ENCODE peak calls at places on chromosome 1, in six cellular contexts. A is nephron progenitor cell; U is activated T-cell treated with anti-CD3 and anti-CD28 coated beads for 1 hour; G is activated naive CD8-positive, alpha-beta T cell treated with anti-CD3 and anti-CD28 coated beads, Interleukin-2, amount 10 ng/mL, durations not matched to agents 7 days and 5 days; J is GM18507; N is T-cell. E is an unnamed sample.

GRCh38 chr1:26693557-26694184 is 2.1 kb upstream of the ARID1A start:
- DNase-seq in A (no peak), J (no peak), G (no peak), U (no peak), N (no peak), E (no peak)

GRCh38 chr1:111666828-111667227 is 47.2 kb downstream of the RAP1A start:
- DNase-seq in J (no peak), N (no peak), U (no peak), A (no peak), G (no peak), E (no peak)

GRCh38 chr1:179025975-179026812 is 500 bp downstream of the FAM20B start:
- DNase-seq in G (peak; percentile 85), A (peak; percentile 79), J (peak; percentile 55), U (peak; percentile 61), N (peak; percentile 58), E (peak; percentile 63)

GRCh38 chr1:91864017-91864700 is 21.8 kb downstream of the TGFBR3 start:
- DNase-seq in J (no peak), N (no peak), G (no peak), A (no peak), U (no peak), E (no peak)

GRCh38 chr1:201164645-201165044 is 10.4 kb upstream of the TMEM9 start:
- DNase-seq in A (no peak), U (no peak), J (no peak), N (no peak), G (no peak), E (no peak)

GRCh38 chr1:120176092-120176855 is at the start of gene SEC22B:
- DNase-seq in G (peak; percentile 84), A (peak; percentile 83), J (peak; percentile 68), N (peak; percentile 90), U (peak; percentile 79), E (peak; percentile 87)

GRCh38 chr1:184596950-184597651 is 157.6 kb downstream of the EDEM3 start:
- DNase-seq in A (no peak), N (no peak), U (no peak), J (no peak), G (no peak), E (no peak)

GRCh38 chr1:206979379-206980043 is 9.3 kb upstream of the FCAMR start:
- DNase-seq in N (no peak), G (no peak), A (no peak), J (no peak), U (no peak), E (no peak)

GRCh38 chr1:159828916-159829634 is 2.4 kb downstream of the SLAMF8 start:
- DNase-seq in N (no peak), U (no peak), A (peak; percentile 52), G (no peak), J (no peak), E (no peak)

GRCh38 chr1:41954533-41954944 is 35.8 kb upstream of the HIVEP3 start:
- DNase-seq in N (no peak), U (no peak), G (no peak), A (no peak), J (no peak), E (no peak)

GRCh38 chr1:201764166-201764565 is 64.8 kb upstream of the IPO9 start:
- DNase-seq in J (no peak), G (no peak), A (no peak), U (no peak), N (no peak), E (no peak)

GRCh38 chr1:112396668-112397025 is 633 bp downstream of the CTTNBP2NL start:
- DNase-seq in N (no peak), U (no peak), A (peak; percentile 24), G (no peak), J (no peak), E (no peak)

GRCh38 chr1:247322437-247322836 is 9.2 kb downstream of the ZNF496 start:
- DNase-seq in A (no peak), J (no peak), U (no peak), N (no peak), G (no peak), E (no peak)

GRCh38 chr1:105088166-105088565 is 1338.5 kb downstream of the AMY1C start:
- DNase-seq in A (no peak), U (no peak), J (no peak), N (no peak), G (no peak), E (no peak)

GRCh38 chr1:7808253-7808844 is 24.3 kb downstream of the PER3 start:
- DNase-seq in N (no peak), G (no peak), U (no peak), A (no peak), J (no peak), E (no peak)

GRCh38 chr1:1157914-1158710 is 15.6 kb upstream of the TTLL10 start:
- DNase-seq in G (peak; percentile 73), N (no peak), J (peak; percentile 65), U (no peak), A (peak; percentile 44), E (peak; percentile 46)

GRCh38 chr1:24110642-24111263 is 1.2 kb downstream of the MYOM3 start:
- DNase-seq in N (no peak), U (no peak), A (no peak), J (no peak), G (no peak), E (no peak)

GRCh38 chr1:201807958-201808632 is 20.9 kb upstream of the IPO9 start:
- DNase-seq in G (no peak), J (no peak), N (no peak), A (no peak), U (no peak), E (no peak)

GRCh38 chr1:7280257-7280656 is 490.8 kb upstream of the VAMP3 start:
- DNase-seq in N (no peak), U (no peak), J (no peak), G (no peak), A (no peak), E (no peak)

GRCh38 chr1:80375662-80376061 is 1369.1 kb upstream of the ADGRL4 start:
- DNase-seq in J (no peak), U (no peak), G (no peak), N (no peak), A (no peak), E (no peak)

GRCh38 chr1:45989249-45989648 is 143.2 kb downstream of the PIK3R3 start:
- DNase-seq in U (no peak), G (no peak), N (no peak), J (no peak), A (no peak), E (no peak)

GRCh38 chr1:241939798-241940197 is 17.8 kb upstream of the BECN2 start:
- DNase-seq in J (no peak), G (no peak), A (no peak), N (no peak), U (no peak), E (no peak)

GRCh38 chr1:40352126-40352525 is 21.4 kb upstream of the SMAP2 start:
- DNase-seq in A (no peak), G (no peak), N (no peak), J (no peak), U (no peak), E (no peak)

GRCh38 chr1:234357831-234358230 is 15.4 kb upstream of the COA6 start:
- DNase-seq in A (no peak), N (no peak), G (no peak), U (no peak), J (no peak), E (no peak)

GRCh38 chr1:109078317-109078716 is 2.5 kb upstream of the TAF13 start:
- DNase-seq in J (no peak), G (no peak), A (no peak), U (no peak), N (no peak), E (no peak)

GRCh38 chr1:199747984-199748383 is 279.5 kb upstream of the NR5A2 start:
- DNase-seq in N (no peak), U (no peak), A (peak; percentile 63), J (no peak), G (no peak), E (no peak)

GRCh38 chr1:118636004-118636403 is 352.1 kb downstream of the TBX15 start:
- DNase-seq in J (no peak), N (no peak), G (no peak), A (no peak), U (no peak), E (no peak)

GRCh38 chr1:85264150-85264549 is 4.7 kb upstream of the C1orf52 start:
- DNase-seq in J (no peak), A (no peak), U (no peak), N (no peak), G (no peak), E (no peak)

GRCh38 chr1:43532716-43533115 is 2.0 kb downstream of the PTPRF start:
- DNase-seq in A (no peak), J (no peak), G (peak; percentile 23), N (no peak), U (no peak), E (no peak)

GRCh38 chr1:214187152-214187900 is 93.6 kb upstream of the SMYD2 start:
- DNase-seq in N (no peak), J (no peak), A (peak; percentile 56), G (no peak), U (no peak), E (no peak)

GRCh38 chr1:56063461-56063860 is 515.9 kb downstream of the PLPP3 start:
- DNase-seq in A (no peak), J (no peak), U (no peak), G (no peak), N (no peak), E (no peak)